ENCODE peak calls at places on chromosomes 5 and 9, in eight cellular contexts. One of them, this sample, is unnamed.

GRCh38 chr9:137454506-137455360 is 4.4 kb downstream of the NSMF start:
- DNase-seq in HFFc6: no peak
- DNase-seq in pancreas: peak
- DNase-seq in left ventricle myocardium inferior: peak
- DNase-seq in mammary epithelial cell: no peak
- DNase-seq in CD4-positive, alpha-beta T cell: no peak
- DNase-seq in colonic mucosa: peak
- DNase-seq in endothelial cell: peak
- DNase-seq in this sample: no peak

GRCh38 chr9:134025606-134026541 is 593 bp downstream of the BRD3OS start:
- DNase-seq in HFFc6: peak
- DNase-seq in pancreas: peak
- DNase-seq in left ventricle myocardium inferior: peak
- DNase-seq in mammary epithelial cell: peak
- DNase-seq in CD4-positive, alpha-beta T cell: peak
- DNase-seq in colonic mucosa: peak
- DNase-seq in endothelial cell: peak
- DNase-seq in this sample: no peak

GRCh38 chr5:372911-373709 is 51.6 kb downstream of the AHRR start:
- DNase-seq in HFFc6: no peak
- DNase-seq in pancreas: no peak
- DNase-seq in left ventricle myocardium inferior: no peak
- DNase-seq in mammary epithelial cell: no peak
- DNase-seq in CD4-positive, alpha-beta T cell: no peak
- DNase-seq in colonic mucosa: peak
- DNase-seq in endothelial cell: no peak
- DNase-seq in this sample: peak

GRCh38 chr5:179382486-179382885 is 37.2 kb upstream of the ADAMTS2 start:
- DNase-seq in HFFc6: no peak
- DNase-seq in pancreas: no peak
- DNase-seq in left ventricle myocardium inferior: no peak
- DNase-seq in mammary epithelial cell: no peak
- DNase-seq in CD4-positive, alpha-beta T cell: no peak
- DNase-seq in colonic mucosa: no peak
- DNase-seq in endothelial cell: no peak
- DNase-seq in this sample: no peak

GRCh38 chr9:132247942-132248341 is 86.1 kb downstream of the NTNG2 start:
- DNase-seq in HFFc6: no peak
- DNase-seq in pancreas: no peak
- DNase-seq in left ventricle myocardium inferior: no peak
- DNase-seq in mammary epithelial cell: no peak
- DNase-seq in CD4-positive, alpha-beta T cell: no peak
- DNase-seq in colonic mucosa: no peak
- DNase-seq in endothelial cell: no peak
- DNase-seq in this sample: no peak

GRCh38 chr5:62043289-62044274 is 262.4 kb upstream of the KIF2A start:
- DNase-seq in HFFc6: no peak
- DNase-seq in pancreas: no peak
- DNase-seq in left ventricle myocardium inferior: no peak
- DNase-seq in mammary epithelial cell: no peak
- DNase-seq in CD4-positive, alpha-beta T cell: no peak
- DNase-seq in colonic mucosa: no peak
- DNase-seq in endothelial cell: no peak
- DNase-seq in this sample: no peak

GRCh38 chr5:66246621-66247020 is 102.5 kb downstream of the SREK1 start:
- DNase-seq in HFFc6: peak
- DNase-seq in pancreas: no peak
- DNase-seq in left ventricle myocardium inferior: no peak
- DNase-seq in mammary epithelial cell: no peak
- DNase-seq in CD4-positive, alpha-beta T cell: no peak
- DNase-seq in colonic mucosa: no peak
- DNase-seq in endothelial cell: no peak
- DNase-seq in this sample: peak

GRCh38 chr5:5418764-5419163 is 3.7 kb upstream of the ICE1 start:
- DNase-seq in HFFc6: no peak
- DNase-seq in pancreas: no peak
- DNase-seq in left ventricle myocardium inferior: no peak
- DNase-seq in mammary epithelial cell: no peak
- DNase-seq in CD4-positive, alpha-beta T cell: no peak
- DNase-seq in colonic mucosa: no peak
- DNase-seq in endothelial cell: no peak
- DNase-seq in this sample: no peak

GRCh38 chr5:163205645-163206044 is 231.8 kb upstream of the CCNG1 start:
- DNase-seq in HFFc6: no peak
- DNase-seq in pancreas: no peak
- DNase-seq in left ventricle myocardium inferior: no peak
- DNase-seq in mammary epithelial cell: no peak
- DNase-seq in CD4-positive, alpha-beta T cell: no peak
- DNase-seq in colonic mucosa: no peak
- DNase-seq in endothelial cell: no peak
- DNase-seq in this sample: no peak

GRCh38 chr9:31023793-31024192 is 1360.7 kb upstream of the ACO1 start:
- DNase-seq in HFFc6: no peak
- DNase-seq in pancreas: no peak
- DNase-seq in left ventricle myocardium inferior: no peak
- DNase-seq in mammary epithelial cell: no peak
- DNase-seq in CD4-positive, alpha-beta T cell: no peak
- DNase-seq in colonic mucosa: no peak
- DNase-seq in endothelial cell: no peak
- DNase-seq in this sample: no peak

GRCh38 chr9:95499101-95499676 is 17.6 kb downstream of the PTCH1 start:
- DNase-seq in HFFc6: no peak
- DNase-seq in pancreas: no peak
- DNase-seq in left ventricle myocardium inferior: no peak
- DNase-seq in mammary epithelial cell: no peak
- DNase-seq in CD4-positive, alpha-beta T cell: no peak
- DNase-seq in colonic mucosa: no peak
- DNase-seq in endothelial cell: no peak
- DNase-seq in this sample: no peak

GRCh38 chr9:137228515-137228967 is 1.2 kb downstream of the RNF224 start:
- DNase-seq in HFFc6: no peak
- DNase-seq in pancreas: no peak
- DNase-seq in left ventricle myocardium inferior: no peak
- DNase-seq in mammary epithelial cell: no peak
- DNase-seq in CD4-positive, alpha-beta T cell: no peak
- DNase-seq in colonic mucosa: no peak
- DNase-seq in endothelial cell: no peak
- DNase-seq in this sample: no peak

GRCh38 chr5:144333336-144333920 is 162.8 kb downstream of the KCTD16 start:
- DNase-seq in HFFc6: no peak
- DNase-seq in pancreas: no peak
- DNase-seq in left ventricle myocardium inferior: no peak
- DNase-seq in mammary epithelial cell: peak
- DNase-seq in CD4-positive, alpha-beta T cell: no peak
- DNase-seq in colonic mucosa: no peak
- DNase-seq in endothelial cell: no peak
- DNase-seq in this sample: peak

GRCh38 chr5:130955041-130955440 is 210.0 kb downstream of the HINT1 start:
- DNase-seq in HFFc6: no peak
- DNase-seq in pancreas: no peak
- DNase-seq in left ventricle myocardium inferior: no peak
- DNase-seq in mammary epithelial cell: no peak
- DNase-seq in CD4-positive, alpha-beta T cell: no peak
- DNase-seq in colonic mucosa: no peak
- DNase-seq in endothelial cell: no peak
- DNase-seq in this sample: no peak

GRCh38 chr5:72467987-72468386 is 39.2 kb downstream of the ZNF366 start:
- DNase-seq in HFFc6: peak
- DNase-seq in pancreas: no peak
- DNase-seq in left ventricle myocardium inferior: no peak
- DNase-seq in mammary epithelial cell: peak
- DNase-seq in CD4-positive, alpha-beta T cell: no peak
- DNase-seq in colonic mucosa: no peak
- DNase-seq in endothelial cell: no peak
- DNase-seq in this sample: peak

GRCh38 chr9:120531683-120532300 is 48.2 kb downstream of the CDK5RAP2 start:
- DNase-seq in HFFc6: peak
- DNase-seq in pancreas: no peak
- DNase-seq in left ventricle myocardium inferior: no peak
- DNase-seq in mammary epithelial cell: peak
- DNase-seq in CD4-positive, alpha-beta T cell: no peak
- DNase-seq in colonic mucosa: peak
- DNase-seq in endothelial cell: peak
- DNase-seq in this sample: peak

GRCh38 chr9:16864741-16865434 is 5.6 kb downstream of the BNC2 start:
- DNase-seq in HFFc6: peak
- DNase-seq in pancreas: no peak
- DNase-seq in left ventricle myocardium inferior: no peak
- DNase-seq in mammary epithelial cell: no peak
- DNase-seq in CD4-positive, alpha-beta T cell: no peak
- DNase-seq in colonic mucosa: no peak
- DNase-seq in endothelial cell: no peak
- DNase-seq in this sample: no peak

GRCh38 chr5:137649228-137649890 is 86.5 kb downstream of the KLHL3 start:
- DNase-seq in HFFc6: peak
- DNase-seq in pancreas: no peak
- DNase-seq in left ventricle myocardium inferior: no peak
- DNase-seq in mammary epithelial cell: no peak
- DNase-seq in CD4-positive, alpha-beta T cell: no peak
- DNase-seq in colonic mucosa: no peak
- DNase-seq in endothelial cell: no peak
- DNase-seq in this sample: no peak

GRCh38 chr9:18749711-18750110 is 275.8 kb downstream of the ADAMTSL1 start:
- DNase-seq in HFFc6: no peak
- DNase-seq in pancreas: no peak
- DNase-seq in left ventricle myocardium inferior: no peak
- DNase-seq in mammary epithelial cell: no peak
- DNase-seq in CD4-positive, alpha-beta T cell: no peak
- DNase-seq in colonic mucosa: no peak
- DNase-seq in endothelial cell: no peak
- DNase-seq in this sample: no peak

GRCh38 chr9:110340306-110340705 is 2.6 kb upstream of the TXNDC8 start:
- DNase-seq in HFFc6: peak
- DNase-seq in pancreas: no peak
- DNase-seq in left ventricle myocardium inferior: no peak
- DNase-seq in mammary epithelial cell: no peak
- DNase-seq in CD4-positive, alpha-beta T cell: no peak
- DNase-seq in colonic mucosa: no peak
- DNase-seq in endothelial cell: peak
- DNase-seq in this sample: peak

GRCh38 chr9:130891699-130892502 is 4.7 kb downstream of the QRFP start:
- DNase-seq in HFFc6: no peak
- DNase-seq in pancreas: no peak
- DNase-seq in left ventricle myocardium inferior: no peak
- DNase-seq in mammary epithelial cell: no peak
- DNase-seq in CD4-positive, alpha-beta T cell: no peak
- DNase-seq in colonic mucosa: no peak
- DNase-seq in endothelial cell: no peak
- DNase-seq in this sample: no peak

GRCh38 chr9:96317335-96317980 is 15.5 kb upstream of the HSD17B3 start:
- DNase-seq in HFFc6: peak
- DNase-seq in pancreas: no peak
- DNase-seq in left ventricle myocardium inferior: peak
- DNase-seq in mammary epithelial cell: peak
- DNase-seq in CD4-positive, alpha-beta T cell: peak
- DNase-seq in colonic mucosa: peak
- DNase-seq in endothelial cell: peak
- DNase-seq in this sample: peak

DNA sequence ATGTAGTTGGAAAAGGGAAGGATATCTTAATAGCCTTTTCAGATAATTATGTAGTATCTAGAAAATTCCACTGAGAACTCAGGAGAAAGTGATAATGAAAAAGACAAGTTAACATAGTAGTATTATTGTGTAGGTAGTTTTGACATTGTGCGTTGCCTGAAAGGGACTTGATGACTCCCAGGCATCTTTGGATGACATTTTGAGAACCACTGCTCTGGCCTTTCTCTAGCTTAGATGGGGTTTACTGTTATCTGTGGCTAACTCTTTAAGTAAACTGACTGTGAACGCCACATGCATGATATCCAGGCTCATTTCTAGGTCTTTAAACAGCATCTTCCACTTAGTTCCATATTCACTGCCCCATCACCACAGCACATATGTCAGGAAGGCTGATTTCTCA is 14.4 kb upstream of the FYB1 start:
- DNase-seq in HFFc6: no peak
- DNase-seq in pancreas: no peak
- DNase-seq in left ventricle myocardium inferior: no peak
- DNase-seq in mammary epithelial cell: no peak
- DNase-seq in CD4-positive, alpha-beta T cell: no peak
- DNase-seq in colonic mucosa: no peak
- DNase-seq in endothelial cell: no peak
- DNase-seq in this sample: no peak
- TF ChIP-seq CTCF in HFFc6: no peak
- TF ChIP-seq CTCF in pancreas: no peak
- TF ChIP-seq CTCF in left ventricle myocardium inferior: no peak
- TF ChIP-seq CTCF in mammary epithelial cell: no peak
- TF ChIP-seq CTCF in CD4-positive, alpha-beta T cell: no peak
- TF ChIP-seq CTCF in colonic mucosa: no peak
- TF ChIP-seq CTCF in endothelial cell: no peak
- TF ChIP-seq CTCF in this sample: no peak

GRCh38 chr9:97638666-97639065 is 5.0 kb downstream of the NCBP1 start:
- DNase-seq in HFFc6: no peak
- DNase-seq in pancreas: no peak
- DNase-seq in left ventricle myocardium inferior: no peak
- DNase-seq in mammary epithelial cell: no peak
- DNase-seq in CD4-positive, alpha-beta T cell: no peak
- DNase-seq in colonic mucosa: no peak
- DNase-seq in endothelial cell: no peak
- DNase-seq in this sample: peak
- TF ChIP-seq CTCF in HFFc6: peak
- TF ChIP-seq CTCF in pancreas: no peak
- TF ChIP-seq CTCF in left ventricle myocardium inferior: peak
- TF ChIP-seq CTCF in mammary epithelial cell: peak
- TF ChIP-seq CTCF in CD4-positive, alpha-beta T cell: no peak
- TF ChIP-seq CTCF in colonic mucosa: no peak
- TF ChIP-seq CTCF in endothelial cell: no peak
- TF ChIP-seq CTCF in this sample: no peak

GRCh38 chr5:34496258-34496657 is 159.9 kb upstream of the RAI14 start:
- DNase-seq in HFFc6: no peak
- DNase-seq in pancreas: no peak
- DNase-seq in left ventricle myocardium inferior: no peak
- DNase-seq in mammary epithelial cell: no peak
- DNase-seq in CD4-positive, alpha-beta T cell: no peak
- DNase-seq in colonic mucosa: no peak
- DNase-seq in endothelial cell: no peak
- DNase-seq in this sample: no peak
- TF ChIP-seq CTCF in HFFc6: no peak
- TF ChIP-seq CTCF in pancreas: no peak
- TF ChIP-seq CTCF in left ventricle myocardium inferior: no peak
- TF ChIP-seq CTCF in mammary epithelial cell: no peak
- TF ChIP-seq CTCF in CD4-positive, alpha-beta T cell: no peak
- TF ChIP-seq CTCF in colonic mucosa: no peak
- TF ChIP-seq CTCF in endothelial cell: no peak
- TF ChIP-seq CTCF in this sample: no peak

GRCh38 chr9:136133191-136133958 is 14.7 kb upstream of the TMEM250 start:
- DNase-seq in HFFc6: no peak
- DNase-seq in pancreas: no peak
- DNase-seq in left ventricle myocardium inferior: no peak
- DNase-seq in mammary epithelial cell: no peak
- DNase-seq in CD4-positive, alpha-beta T cell: no peak
- DNase-seq in colonic mucosa: no peak
- DNase-seq in endothelial cell: peak
- DNase-seq in this sample: no peak
- TF ChIP-seq CTCF in HFFc6: peak
- TF ChIP-seq CTCF in pancreas: peak
- TF ChIP-seq CTCF in left ventricle myocardium inferior: peak
- TF ChIP-seq CTCF in mammary epithelial cell: peak
- TF ChIP-seq CTCF in CD4-positive, alpha-beta T cell: no peak
- TF ChIP-seq CTCF in colonic mucosa: no peak
- TF ChIP-seq CTCF in endothelial cell: peak
- TF ChIP-seq CTCF in this sample: peak

GRCh38 chr5:165881259-165881658 is 2375.8 kb downstream of the MAT2B start:
- DNase-seq in HFFc6: no peak
- DNase-seq in pancreas: no peak
- DNase-seq in left ventricle myocardium inferior: no peak
- DNase-seq in mammary epithelial cell: no peak
- DNase-seq in CD4-positive, alpha-beta T cell: no peak
- DNase-seq in colonic mucosa: no peak
- DNase-seq in endothelial cell: peak
- DNase-seq in this sample: peak
- TF ChIP-seq CTCF in HFFc6: no peak
- TF ChIP-seq CTCF in pancreas: no peak
- TF ChIP-seq CTCF in left ventricle myocardium inferior: no peak
- TF ChIP-seq CTCF in mammary epithelial cell: no peak
- TF ChIP-seq CTCF in CD4-positive, alpha-beta T cell: no peak
- TF ChIP-seq CTCF in colonic mucosa: no peak
- TF ChIP-seq CTCF in endothelial cell: no peak
- TF ChIP-seq CTCF in this sample: peak

This sample was measured in MCF 10A.